ENCODE peak calls at places on chromosomes 13 and 19, in four cellular contexts. One of them, this sample, is unnamed.

GRCh38 chr19:50723069-50723468 is at the start of gene CLEC11A:
- DNase-seq in nephron progenitor cell: peak; percentile 40
- DNase-seq in NAMALWA: no peak
- DNase-seq in CD4-positive, CD25-positive, alpha-beta regulatory T cell: no peak
- DNase-seq in this sample: peak; percentile 80

GRCh38 chr13:44934724-44935123 is 54.5 kb downstream of the NUFIP1 start:
- DNase-seq in CD4-positive, CD25-positive, alpha-beta regulatory T cell: peak; percentile 12
- DNase-seq in nephron progenitor cell: no peak
- DNase-seq in NAMALWA: no peak
- DNase-seq in this sample: no peak

GRCh38 chr19:1935484-1936208 is 5.3 kb upstream of the CSNK1G2 start:
- DNase-seq in nephron progenitor cell: no peak
- DNase-seq in NAMALWA: peak; percentile 58
- DNase-seq in CD4-positive, CD25-positive, alpha-beta regulatory T cell: peak; percentile 60
- DNase-seq in this sample: no peak

GRCh38 chr13:40464349-40464748 is 202.1 kb downstream of the FOXO1 start:
- DNase-seq in nephron progenitor cell: no peak
- DNase-seq in CD4-positive, CD25-positive, alpha-beta regulatory T cell: no peak
- DNase-seq in NAMALWA: peak; percentile 84
- DNase-seq in this sample: no peak

GRCh38 chr19:28971011-28971410 is 241.9 kb downstream of the UQCRFS1 start:
- DNase-seq in NAMALWA: no peak
- DNase-seq in CD4-positive, CD25-positive, alpha-beta regulatory T cell: no peak
- DNase-seq in nephron progenitor cell: no peak
- DNase-seq in this sample: no peak

GRCh38 chr13:72622546-72622945 is 104.9 kb downstream of the MZT1 start:
- DNase-seq in CD4-positive, CD25-positive, alpha-beta regulatory T cell: no peak
- DNase-seq in nephron progenitor cell: no peak
- DNase-seq in NAMALWA: no peak
- DNase-seq in this sample: no peak

GRCh38 chr19:17468302-17469091 is 1.8 kb upstream of the SLC27A1 start:
- DNase-seq in NAMALWA: no peak
- DNase-seq in CD4-positive, CD25-positive, alpha-beta regulatory T cell: no peak
- DNase-seq in nephron progenitor cell: no peak
- DNase-seq in this sample: no peak

GRCh38 chr19:35006342-35006998 is 6.3 kb downstream of the GRAMD1A start:
- DNase-seq in nephron progenitor cell: no peak
- DNase-seq in NAMALWA: no peak
- DNase-seq in CD4-positive, CD25-positive, alpha-beta regulatory T cell: no peak
- DNase-seq in this sample: no peak

GRCh38 chr13:42484396-42484795 is 89.6 kb upstream of the TNFSF11 start:
- DNase-seq in NAMALWA: no peak
- DNase-seq in CD4-positive, CD25-positive, alpha-beta regulatory T cell: no peak
- DNase-seq in nephron progenitor cell: no peak
- DNase-seq in this sample: no peak

GRCh38 chr13:68176486-68176885 is 946.4 kb upstream of the PCDH9 start:
- DNase-seq in nephron progenitor cell: no peak
- DNase-seq in NAMALWA: no peak
- DNase-seq in CD4-positive, CD25-positive, alpha-beta regulatory T cell: no peak
- DNase-seq in this sample: no peak

GRCh38 chr13:113267642-113268405 is 29.2 kb upstream of the LAMP1 start:
- DNase-seq in CD4-positive, CD25-positive, alpha-beta regulatory T cell: no peak
- DNase-seq in NAMALWA: no peak
- DNase-seq in nephron progenitor cell: no peak
- DNase-seq in this sample: no peak

GRCh38 chr19:40567750-40568494 is 8.8 kb upstream of the SHKBP1 start:
- DNase-seq in CD4-positive, CD25-positive, alpha-beta regulatory T cell: no peak
- DNase-seq in NAMALWA: no peak
- DNase-seq in nephron progenitor cell: peak; percentile 53
- DNase-seq in this sample: no peak

GRCh38 chr13:49986471-49986870 is 10.4 kb upstream of the TRIM13 start:
- DNase-seq in NAMALWA: no peak
- DNase-seq in nephron progenitor cell: no peak
- DNase-seq in CD4-positive, CD25-positive, alpha-beta regulatory T cell: no peak
- DNase-seq in this sample: no peak

GRCh38 chr19:723247-723646 is 14.5 kb downstream of the PALM start:
- DNase-seq in nephron progenitor cell: no peak
- DNase-seq in CD4-positive, CD25-positive, alpha-beta regulatory T cell: no peak
- DNase-seq in NAMALWA: no peak
- DNase-seq in this sample: no peak

GRCh38 chr19:30154410-30154809 is 212.4 kb downstream of the URI1 start:
- DNase-seq in NAMALWA: no peak
- DNase-seq in nephron progenitor cell: no peak
- DNase-seq in CD4-positive, CD25-positive, alpha-beta regulatory T cell: no peak
- DNase-seq in this sample: no peak

GRCh38 chr19:45976180-45976579 is 2.5 kb upstream of the NOVA2 start:
- DNase-seq in NAMALWA: no peak
- DNase-seq in CD4-positive, CD25-positive, alpha-beta regulatory T cell: no peak
- DNase-seq in nephron progenitor cell: no peak
- DNase-seq in this sample: no peak

GRCh38 chr13:98174995-98175394 is 2.1 kb downstream of the RNF113B start:
- DNase-seq in NAMALWA: no peak
- DNase-seq in CD4-positive, CD25-positive, alpha-beta regulatory T cell: no peak
- DNase-seq in nephron progenitor cell: no peak
- DNase-seq in this sample: no peak

GRCh38 chr13:22278336-22278929 is 607.6 kb downstream of the FGF9 start:
- DNase-seq in NAMALWA: peak; percentile 61
- DNase-seq in CD4-positive, CD25-positive, alpha-beta regulatory T cell: peak; percentile 57
- DNase-seq in nephron progenitor cell: peak; percentile 59
- DNase-seq in this sample: peak; percentile 70

GRCh38 chr19:50173144-50173543 is 10.1 kb upstream of the IZUMO2 start:
- DNase-seq in nephron progenitor cell: no peak
- DNase-seq in CD4-positive, CD25-positive, alpha-beta regulatory T cell: peak; percentile 15
- DNase-seq in NAMALWA: no peak
- DNase-seq in this sample: peak; percentile 72

GRCh38 chr19:45050036-45050435 is 11.2 kb downstream of the CLASRP start:
- DNase-seq in nephron progenitor cell: no peak
- DNase-seq in CD4-positive, CD25-positive, alpha-beta regulatory T cell: no peak
- DNase-seq in NAMALWA: no peak
- DNase-seq in this sample: no peak

GRCh38 chr13:41668130-41668757 is 210.9 kb downstream of the RGCC start:
- DNase-seq in nephron progenitor cell: peak; percentile 31
- DNase-seq in NAMALWA: peak; percentile 91
- DNase-seq in CD4-positive, CD25-positive, alpha-beta regulatory T cell: peak; percentile 87
- DNase-seq in this sample: peak; percentile 81

GRCh38 chr19:51690359-51691121 is 2.6 kb upstream of the SPACA6 start:
- DNase-seq in nephron progenitor cell: peak; percentile 89
- DNase-seq in CD4-positive, CD25-positive, alpha-beta regulatory T cell: peak; percentile 63
- DNase-seq in NAMALWA: peak; percentile 28
- DNase-seq in this sample: peak; percentile 94

GRCh38 chr13:37995052-37995451 is 125.5 kb upstream of the TRPC4 start:
- DNase-seq in nephron progenitor cell: peak; percentile 13
- DNase-seq in CD4-positive, CD25-positive, alpha-beta regulatory T cell: no peak
- DNase-seq in NAMALWA: no peak
- DNase-seq in this sample: no peak

GRCh38 chr19:49151339-49152217 is 3.6 kb downstream of the HRC start:
- DNase-seq in nephron progenitor cell: peak; percentile 75
- DNase-seq in CD4-positive, CD25-positive, alpha-beta regulatory T cell: no peak
- DNase-seq in NAMALWA: peak; percentile 75
- DNase-seq in this sample: peak; percentile 91

GRCh38 chr19:40332669-40333068 is 15.5 kb downstream of the C19orf47 start:
- DNase-seq in CD4-positive, CD25-positive, alpha-beta regulatory T cell: no peak
- DNase-seq in NAMALWA: no peak
- DNase-seq in nephron progenitor cell: no peak
- DNase-seq in this sample: no peak

GRCh38 chr19:29581398-29581797 is 24.7 kb upstream of the POP4 start:
- DNase-seq in CD4-positive, CD25-positive, alpha-beta regulatory T cell: no peak
- DNase-seq in nephron progenitor cell: no peak
- DNase-seq in NAMALWA: no peak
- DNase-seq in this sample: peak; percentile 41

GRCh38 chr13:90545070-90545840 is 802.2 kb upstream of the MIR17HG start:
- DNase-seq in NAMALWA: no peak
- DNase-seq in nephron progenitor cell: no peak
- DNase-seq in CD4-positive, CD25-positive, alpha-beta regulatory T cell: no peak
- DNase-seq in this sample: no peak

GRCh38 chr19:4103073-4103418 is 20.9 kb downstream of the MAP2K2 start:
- DNase-seq in CD4-positive, CD25-positive, alpha-beta regulatory T cell: no peak
- DNase-seq in NAMALWA: no peak
- DNase-seq in nephron progenitor cell: no peak
- DNase-seq in this sample: no peak

GRCh38 chr13:26883613-26884257 is 123.1 kb upstream of the GPR12 start:
- DNase-seq in NAMALWA: no peak
- DNase-seq in CD4-positive, CD25-positive, alpha-beta regulatory T cell: no peak
- DNase-seq in nephron progenitor cell: no peak
- DNase-seq in this sample: no peak